ENCODE peak calls at places on chromosomes 6 and 20, in seven cellular contexts. S is body of pancreas; H is CD8-positive, alpha-beta T cell; G is H1; A is left lung; D is naive thymus-derived CD4-positive, alpha-beta T cell; P is psoas muscle. O is an unnamed sample. For H3K36me3, the result is how much of the 10 kb centered on the place peaks cover.

GRCh38 chr6:53335224-53335994 is 13.3 kb downstream of the ELOVL5 start:
- DNase-seq in S (no peak), H (peak), G (no peak), A (no peak), D (peak), P (no peak), O (peak)

GRCh38 chr20:49501917-49502316 is 19.4 kb upstream of the KCNB1 start:
- DNase-seq in S (no peak), H (no peak), G (no peak), A (no peak), D (no peak), P (no peak), O (no peak)

GRCh38 chr6:79684821-79685220 is 53.7 kb downstream of the SH3BGRL2 start:
- DNase-seq in S (no peak), H (no peak), G (no peak), A (no peak), D (no peak), P (no peak), O (no peak)

GRCh38 chr6:46490425-46491200 is 636 bp downstream of the RCAN2 start:
- DNase-seq in S (peak), H (no peak), G (peak), A (peak), D (no peak), P (peak), O (no peak)

GRCh38 chr6:7050911-7051779 is 56.6 kb upstream of the RREB1 start:
- DNase-seq in S (peak), H (no peak), G (peak), A (peak), D (peak), P (peak), O (peak)

GRCh38 chr20:10673176-10673830 is 496 bp downstream of the JAG1 start:
- DNase-seq in S (peak), H (no peak), G (peak), A (peak), D (no peak), P (peak), O (peak)

GRCh38 chr20:52303281-52303950 is 111.8 kb upstream of the ZFP64 start:
- DNase-seq in S (no peak), H (no peak), G (no peak), A (no peak), D (no peak), P (no peak), O (no peak)

GRCh38 chr20:1469925-1470571 is 3.4 kb upstream of the NSFL1C start:
- DNase-seq in S (peak), H (no peak), G (peak), A (peak), D (no peak), P (peak), O (peak)

GRCh38 chr6:41289815-41290214 is 3.3 kb upstream of the TREM1 start:
- DNase-seq in S (no peak), H (no peak), G (peak), A (no peak), D (no peak), P (no peak), O (no peak)

GRCh38 chr20:8212286-8212685 is 80.2 kb downstream of the PLCB1 start:
- DNase-seq in S (no peak), H (no peak), G (no peak), A (no peak), D (no peak), P (no peak), O (peak)

GRCh38 chr6:13669476-13669875 is 42.2 kb downstream of the RANBP9 start:
- DNase-seq in S (no peak), H (no peak), G (no peak), A (no peak), D (no peak), P (no peak), O (no peak)

GRCh38 chr20:32356935-32357868 is 929 bp upstream of the ASXL1 start:
- DNase-seq in S (peak), H (peak), G (no peak), A (no peak), D (no peak), P (no peak), O (no peak)

GRCh38 chr20:18692453-18692852 is 104.6 kb downstream of the DTD1 start:
- DNase-seq in S (no peak), H (no peak), G (peak), A (no peak), D (no peak), P (no peak), O (no peak)

GRCh38 chr6:165308926-165309731 is at the start of gene C6orf118:
- DNase-seq in S (peak), H (no peak), G (peak), A (peak), D (no peak), P (no peak), O (no peak)

GRCh38 chr20:59004763-59005522 is 2.1 kb downstream of the CTSZ start:
- DNase-seq in S (peak), H (no peak), G (no peak), A (peak), D (no peak), P (peak), O (peak)

GRCh38 chr20:48523191-48523757 is 304.5 kb downstream of the PREX1 start:
- DNase-seq in S (peak), H (no peak), G (peak), A (no peak), D (no peak), P (no peak), O (no peak)

GRCh38 chr6:136526196-136526930 is 23.9 kb downstream of the MAP7 start:
- DNase-seq in S (peak), H (no peak), G (peak), A (peak), D (peak), P (peak), O (no peak)

GRCh38 chr20:25321262-25321831 is 69.3 kb downstream of the ABHD12 start:
- DNase-seq in S (no peak), H (no peak), G (peak), A (peak), D (no peak), P (no peak), O (no peak)

GRCh38 chr6:28981391-28981832 is 23.7 kb downstream of the ZNF311 start:
- DNase-seq in S (peak), H (peak), G (peak), A (no peak), D (peak), P (peak), O (peak)

GRCh38 chr6:3805448-3806123 is 43.6 kb upstream of the FAM50B start:
- DNase-seq in S (no peak), H (no peak), G (no peak), A (no peak), D (no peak), P (no peak), O (no peak)

GRCh38 chr6:32973934-32974333 is 5.5 kb downstream of the BRD2 start:
- DNase-seq in S (no peak), H (no peak), G (no peak), A (no peak), D (peak), P (no peak), O (no peak)

GRCh38 chr20:36340593-36340990 is 34.5 kb downstream of the DLGAP4 start:
- DNase-seq in S (no peak), H (no peak), G (no peak), A (peak), D (no peak), P (no peak), O (no peak)

GRCh38 chr6:109579361-109579760 is 96.3 kb upstream of the ZBTB24 start:
- DNase-seq in S (no peak), H (no peak), G (no peak), A (no peak), D (no peak), P (no peak), O (no peak)

GRCh38 chr6:142378138-142378875 is 76.5 kb downstream of the ADGRG6 start:
- DNase-seq in S (no peak), H (no peak), G (no peak), A (no peak), D (no peak), P (no peak), O (no peak)

GRCh38 chr20:50110141-50111047 is 2.6 kb downstream of the UBE2V1 start:
- DNase-seq in S (peak), H (peak), G (no peak), A (no peak), D (no peak), P (no peak), O (peak)

GRCh38 chr20:49765846-49766541 is 46.6 kb upstream of the SLC9A8 start:
- DNase-seq in S (no peak), H (no peak), G (no peak), A (no peak), D (no peak), P (no peak), O (no peak)

GRCh38 chr20:54510546-54511129 is 35.2 kb downstream of the DOK5 start:
- DNase-seq in S (peak), H (no peak), G (peak), A (no peak), D (no peak), P (peak), O (no peak)

GRCh38 chr20:63661108-63661507 is 3.0 kb downstream of the RTEL1 start:
- DNase-seq in S (no peak), H (no peak), G (no peak), A (peak), D (no peak), P (no peak), O (no peak)

GRCh38 chr20:11267762-11268335 is 594.0 kb upstream of the JAG1 start:
- DNase-seq in S (no peak), H (no peak), G (no peak), A (no peak), D (no peak), P (no peak), O (no peak)

GRCh38 chr20:52994184-52994970 is 22.2 kb downstream of the TSHZ2 start:
- DNase-seq in S (no peak), H (no peak), G (no peak), A (no peak), D (no peak), P (no peak), O (no peak)

GRCh38 chr6:39091163-39091562 is 23.8 kb downstream of the SAYSD1 start:
- DNase-seq in S (no peak), H (no peak), G (no peak), A (no peak), D (no peak), P (no peak), O (no peak)

GRCh38 chr6:157497579-157497978 is 116.6 kb downstream of the ZDHHC14 start:
- DNase-seq in S (no peak), H (no peak), G (no peak), A (no peak), D (no peak), P (no peak), O (no peak)

GRCh38 chr6:159777240-159777904 is 12.0 kb downstream of the TCP1 start:
- DNase-seq in S (no peak), H (no peak), G (no peak), A (no peak), D (no peak), P (no peak), O (no peak)
- H3K36me3 ChIP-seq in S (under half), H (under half), G (half or more), A (half or more), D (under half), P (under half), O (under half)

DNA sequence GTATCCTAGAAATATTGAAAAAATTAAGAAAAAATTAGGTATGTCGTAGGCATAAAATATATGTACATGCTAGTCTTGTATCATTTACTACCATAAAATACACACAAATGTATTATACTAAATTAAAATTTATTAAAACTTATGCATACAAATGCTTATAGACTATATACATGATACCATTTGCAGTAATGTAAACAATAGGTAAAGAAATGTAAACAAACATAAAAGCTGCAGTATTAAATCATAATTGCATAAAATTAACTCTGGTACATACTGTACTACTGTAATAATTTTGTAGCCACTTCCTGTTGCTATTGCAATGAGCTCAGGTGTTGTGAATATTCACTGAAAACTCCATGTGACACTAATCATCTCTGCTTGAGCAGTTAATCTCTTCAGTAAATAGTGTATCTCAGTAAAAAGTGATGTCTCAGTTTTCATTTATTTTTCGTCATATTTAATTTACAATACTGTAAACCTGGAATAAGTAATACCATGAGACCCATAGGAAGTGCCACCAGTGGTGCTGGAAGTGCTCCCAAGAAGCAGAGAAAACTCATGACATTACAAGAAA is 29.3 kb downstream of the RALGAPB start:
- DNase-seq in S (no peak), H (no peak), G (no peak), A (no peak), D (no peak), P (no peak), O (no peak)
- H3K36me3 ChIP-seq in S (under half), H (under half), G (under half), A (half or more), D (under half), P (under half), O (under half)

DNA sequence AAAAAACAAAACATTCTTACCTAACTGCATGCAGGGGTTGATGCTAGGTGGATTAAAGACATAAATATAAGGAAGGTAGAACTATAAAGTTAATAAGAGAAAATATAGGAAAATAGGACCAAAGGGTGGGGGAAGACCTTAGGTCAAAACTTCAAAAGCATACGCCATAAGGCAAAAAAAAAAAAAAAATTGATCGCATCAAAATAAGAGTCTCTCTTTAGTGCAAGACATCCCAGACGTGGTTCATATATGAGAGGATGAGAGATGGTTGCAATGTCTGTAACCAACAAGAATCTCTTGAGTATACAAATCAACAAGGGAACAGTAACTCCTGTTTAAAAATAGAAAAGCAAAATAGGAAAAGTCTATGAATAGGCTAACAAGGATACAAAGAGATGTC is 8.5 kb downstream of the BAG2 start:
- DNase-seq in S (no peak), H (no peak), G (no peak), A (no peak), D (no peak), P (no peak), O (no peak)
- H3K36me3 ChIP-seq in S (under half), H (under half), G (under half), A (under half), D (under half), P (under half), O (under half)

DNA sequence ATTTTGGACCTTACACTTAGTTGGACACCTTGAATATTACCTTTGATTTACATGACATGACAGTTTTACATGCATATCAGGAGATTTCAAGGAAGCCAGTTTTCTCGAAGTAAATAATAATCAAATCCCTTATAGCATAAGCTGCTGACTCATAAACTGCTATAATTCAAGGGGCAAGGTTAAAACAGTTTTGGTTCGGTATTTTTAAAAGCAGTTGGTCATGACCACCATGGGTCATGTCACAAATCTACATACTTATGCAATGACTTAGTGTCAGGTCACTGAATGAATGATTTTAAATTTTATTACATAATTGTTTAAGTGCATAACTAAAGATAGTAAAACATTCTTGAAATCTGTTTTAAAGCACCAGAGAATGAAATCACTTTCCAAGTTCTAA is 158.0 kb downstream of the DST start:
- DNase-seq in S (no peak), H (no peak), G (no peak), A (no peak), D (no peak), P (no peak), O (no peak)
- H3K36me3 ChIP-seq in S (under half), H (under half), G (under half), A (under half), D (under half), P (under half), O (under half)

DNA sequence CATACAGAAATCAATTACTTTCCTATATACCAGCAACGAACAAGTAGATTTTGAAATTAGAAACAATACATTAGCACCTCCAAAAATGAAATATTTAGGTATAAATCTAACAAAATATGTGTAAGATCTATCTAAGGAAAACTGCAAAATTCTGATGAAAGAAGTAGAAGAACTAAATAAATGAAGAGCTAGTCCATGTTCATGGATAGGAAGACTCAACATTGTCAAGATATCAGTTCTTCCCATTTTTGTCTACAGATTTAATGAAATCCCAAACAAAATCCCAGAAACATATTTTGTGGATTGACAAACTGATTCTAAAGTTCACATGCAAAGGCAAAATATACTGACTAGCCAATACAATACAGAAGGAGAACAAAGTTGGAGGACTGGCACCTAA is 33.7 kb downstream of the PREP start:
- DNase-seq in S (no peak), H (no peak), G (no peak), A (no peak), D (no peak), P (no peak), O (no peak)
- H3K36me3 ChIP-seq in S (under half), H (under half), G (under half), A (half or more), D (under half), P (under half), O (under half)

DNA sequence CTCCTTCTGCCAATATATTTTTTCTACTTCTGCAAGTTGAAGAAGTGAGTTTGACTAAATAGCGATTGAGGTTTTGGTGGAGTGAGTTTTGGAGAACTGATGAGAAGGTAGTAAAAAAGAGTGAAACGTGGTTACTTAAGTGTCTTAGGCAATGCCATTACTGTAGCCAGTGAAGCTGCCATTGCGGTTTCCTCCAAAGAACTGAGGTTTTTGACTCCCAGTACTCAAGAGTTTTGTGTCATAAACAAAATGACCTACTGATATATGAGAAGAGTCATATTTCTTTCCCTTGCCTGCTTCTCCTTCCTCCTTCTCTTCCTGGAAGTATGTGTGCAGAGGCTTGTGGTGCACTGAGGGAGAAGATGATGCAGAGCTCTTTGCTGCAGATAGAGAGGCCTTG is 554.5 kb upstream of the MAP3K7 start:
- DNase-seq in S (no peak), H (no peak), G (no peak), A (no peak), D (no peak), P (no peak), O (no peak)
- H3K36me3 ChIP-seq in S (under half), H (under half), G (under half), A (under half), D (under half), P (under half), O (under half)

O was measured in GM06990.